ENCODE peak calls at places on chromosome 18, in nine cellular contexts. E is GM23248, M is fibroblast of lung, H is ovary, T is astrocyte, I is tibial artery, R is heart left ventricle, D is spleen, P is uterus. C is an unnamed sample.

GRCh38 chr18:42414756-42415454 is 459.9 kb downstream of the PIK3C3 start:
- DNase-seq in D (no peak), I (no peak), T (peak; percentile 97), H (peak; percentile 35), R (no peak), E (peak; percentile 75), P (no peak), M (peak; percentile 47), C (no peak)

GRCh38 chr18:13378150-13378549 is 159.6 kb downstream of the LDLRAD4 start:
- DNase-seq in T (no peak), R (no peak), H (no peak), E (no peak), D (no peak), M (no peak), P (no peak), I (no peak), C (no peak)

GRCh38 chr18:70366670-70367069 is 77.8 kb downstream of the SOCS6 start:
- DNase-seq in M (no peak), R (no peak), D (no peak), H (no peak), I (no peak), E (no peak), T (no peak), P (no peak), C (no peak)

GRCh38 chr18:54149078-54149697 is 75.3 kb downstream of the MBD2 start:
- DNase-seq in T (peak; percentile 94), I (no peak), H (no peak), P (no peak), E (peak; percentile 93), R (no peak), D (no peak), M (peak; percentile 82), C (peak; percentile 79)

GRCh38 chr18:38526922-38527321 is 961.3 kb upstream of the CELF4 start:
- DNase-seq in P (no peak), M (no peak), I (no peak), T (no peak), H (no peak), R (no peak), E (no peak), D (no peak), C (no peak)

GRCh38 chr18:21336846-21337245 is 94.8 kb downstream of the GREB1L start:
- DNase-seq in T (peak; percentile 55), R (no peak), I (no peak), H (no peak), D (no peak), M (no peak), P (no peak), E (no peak), C (no peak)

GRCh38 chr18:79962835-79963657 is 1.4 kb upstream of the HSBP1L1 start:
- DNase-seq in E (no peak), R (no peak), M (no peak), D (no peak), P (no peak), H (no peak), I (no peak), T (no peak), C (no peak)

GRCh38 chr18:2681993-2682603 is 26.6 kb downstream of the SMCHD1 start:
- DNase-seq in M (no peak), I (no peak), E (no peak), R (no peak), H (no peak), D (no peak), P (no peak), T (no peak), C (no peak)

GRCh38 chr18:58580078-58580477 is 48.8 kb downstream of the ALPK2 start:
- DNase-seq in D (no peak), T (no peak), R (no peak), H (no peak), M (peak; percentile 31), P (no peak), I (no peak), E (peak; percentile 72), C (no peak)

GRCh38 chr18:58578321-58578720 is 50.6 kb downstream of the ALPK2 start:
- DNase-seq in H (no peak), P (no peak), T (no peak), E (peak; percentile 41), M (peak; percentile 67), D (no peak), R (no peak), I (no peak), C (no peak)

GRCh38 chr18:58579561-58580047 is 49.3 kb downstream of the ALPK2 start:
- DNase-seq in D (no peak), T (peak; percentile 95), R (no peak), H (no peak), I (no peak), E (peak; percentile 94), M (peak; percentile 53), P (no peak), C (no peak)

GRCh38 chr18:58580623-58581022 is 48.3 kb downstream of the ALPK2 start:
- DNase-seq in R (no peak), E (peak; percentile 57), I (no peak), P (no peak), T (peak; percentile 76), H (no peak), M (peak; percentile 73), D (no peak), C (no peak)

GRCh38 chr18:58578835-58579560 is 49.9 kb downstream of the ALPK2 start:
- DNase-seq in M (peak; percentile 83), R (no peak), D (no peak), E (peak; percentile 93), I (no peak), P (no peak), H (no peak), T (peak; percentile 86), C (no peak)
- H3K4me3 ChIP-seq in M (peak overlapping the region; percentile 37), R (no peak overlapping the region), D (no peak overlapping the region), E (peak overlapping the region; percentile 96), I (no peak overlapping the region), P (no peak overlapping the region), H (no peak overlapping the region), T (peak overlapping the region; percentile 87), C (peak overlapping the region; percentile 23)

DNA sequence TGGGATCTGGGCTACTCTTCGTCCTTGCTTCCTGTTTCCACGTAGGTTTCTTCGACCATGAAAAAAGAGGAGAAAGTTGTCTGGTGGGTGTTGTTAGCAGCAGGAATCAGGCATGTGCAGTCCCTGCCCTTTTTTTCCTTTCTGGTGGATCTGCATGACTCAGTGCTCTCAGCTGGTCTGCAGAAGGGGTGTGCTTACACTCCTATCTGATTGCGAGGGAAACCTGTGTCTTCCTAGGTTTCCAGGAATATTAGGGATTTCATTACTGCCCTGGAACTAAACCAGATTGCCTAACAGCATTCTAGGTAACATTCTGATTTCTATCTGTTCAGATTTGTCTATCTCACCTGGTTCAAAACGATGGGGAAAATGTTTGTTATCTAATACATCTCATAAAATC is 174.3 kb downstream of the CCDC102B start:
- DNase-seq in I (no peak), E (no peak), P (no peak), M (no peak), T (no peak), D (no peak), R (no peak), H (no peak), C (no peak)
- H3K4me1 ChIP-seq in I (no peaks in the 10 kb centered on the region), E (no peaks in the 10 kb centered on the region), P (no peaks in the 10 kb centered on the region), M (no peaks in the 10 kb centered on the region), T (no peaks in the 10 kb centered on the region), D (no peaks in the 10 kb centered on the region), R (no peaks in the 10 kb centered on the region), H (no peaks in the 10 kb centered on the region), C (no peaks in the 10 kb centered on the region)

GRCh38 chr18:8718401-8718913 is 13.1 kb downstream of the MTCL1 start:
- DNase-seq in P (no peak), M (no peak), I (no peak), H (no peak), R (no peak), E (no peak), T (no peak), D (no peak), C (no peak)

GRCh38 chr18:8715599-8715998 is 10.2 kb downstream of the MTCL1 start:
- DNase-seq in D (no peak), P (no peak), M (no peak), H (no peak), E (no peak), R (no peak), T (no peak), I (no peak), C (no peak)

GRCh38 chr18:8720141-8720540 is 14.8 kb downstream of the MTCL1 start:
- DNase-seq in H (no peak), D (no peak), M (no peak), P (no peak), T (no peak), E (no peak), I (no peak), R (no peak), C (no peak)

GRCh38 chr18:8719192-8719591 is 13.8 kb downstream of the MTCL1 start:
- DNase-seq in R (no peak), P (no peak), I (no peak), M (no peak), D (no peak), T (peak; percentile 74), H (no peak), E (no peak), C (no peak)

DNA sequence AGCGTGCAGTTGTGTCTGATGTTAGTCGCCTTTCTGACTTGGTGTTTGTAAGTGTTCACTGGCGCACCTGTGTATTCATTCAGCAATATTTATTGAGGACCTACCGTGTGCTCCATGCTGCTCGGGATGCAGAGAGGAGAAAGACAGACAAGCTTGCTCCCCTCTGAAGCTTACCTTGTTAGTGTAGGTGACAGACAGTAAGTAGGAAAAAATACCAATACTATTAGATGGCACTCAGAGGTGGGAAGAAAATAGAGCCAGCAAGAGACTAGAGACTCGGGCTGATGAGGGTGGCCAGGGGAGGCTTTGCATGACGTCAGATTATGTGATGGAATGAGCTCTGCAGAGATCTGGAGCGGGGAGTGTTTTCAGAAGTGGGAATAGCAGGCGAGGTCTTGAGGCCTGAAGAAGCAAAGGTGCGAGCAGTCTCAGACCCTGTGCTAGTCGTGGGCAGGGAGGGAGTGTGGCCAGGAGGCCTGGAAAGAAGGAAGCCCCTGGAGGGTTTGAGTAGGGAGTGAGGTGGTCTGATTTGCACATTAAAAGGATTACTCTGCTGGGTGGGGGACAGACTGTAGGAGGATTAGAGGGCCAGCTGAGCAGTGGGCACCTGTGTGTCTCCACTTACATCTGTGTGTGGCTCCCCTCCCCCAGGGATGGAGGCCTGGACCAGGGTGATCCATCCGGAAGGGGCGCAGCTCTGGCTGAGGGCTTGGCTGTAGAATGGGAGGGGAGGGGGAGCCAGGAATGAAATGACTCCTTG is 11.8 kb downstream of the MTCL1 start:
- DNase-seq in T (no peak), R (no peak), D (no peak), H (no peak), I (no peak), M (no peak), P (no peak), E (no peak), C (no peak)
- H3K4me3 ChIP-seq in T (no peak overlapping the region), R (no peak overlapping the region), D (no peak overlapping the region), H (no peak overlapping the region), I (no peak overlapping the region), M (no peak overlapping the region), P (no peak overlapping the region), E (no peak overlapping the region), C (no peak overlapping the region)

DNA sequence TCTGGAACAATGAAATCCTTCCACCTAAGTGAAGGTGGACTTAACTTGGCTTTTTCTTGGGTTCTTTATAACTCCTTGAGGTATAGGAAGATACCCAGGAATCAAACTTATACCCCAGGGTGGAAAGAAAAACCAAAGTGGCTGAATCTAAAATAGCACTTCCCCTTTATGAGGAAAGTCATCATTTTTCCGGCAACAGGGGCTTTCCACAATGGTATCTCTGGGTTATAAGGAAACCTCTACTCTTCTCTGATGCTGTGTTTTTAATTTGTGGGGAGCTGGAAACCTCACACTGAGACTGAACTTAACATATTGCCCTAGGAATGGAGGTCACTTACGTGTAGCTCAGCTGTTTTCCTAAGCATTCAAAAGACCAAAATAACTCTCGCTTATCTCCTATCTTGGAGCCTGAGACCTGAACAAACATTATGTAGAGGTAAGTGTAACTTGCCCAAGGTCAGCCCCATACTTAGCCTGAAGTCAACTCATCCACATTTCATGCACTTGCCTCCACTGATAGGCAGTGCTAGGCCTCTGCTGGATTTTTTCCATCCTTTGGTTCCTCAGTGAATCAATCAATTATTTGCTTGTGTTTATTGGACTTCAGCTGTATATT is 117.9 kb downstream of the SETBP1 start:
- DNase-seq in P (no peak), M (no peak), R (no peak), T (no peak), D (no peak), I (no peak), H (no peak), E (no peak), C (no peak)
- H3K4me1 ChIP-seq in P (no peaks in the 10 kb centered on the region), M (peaks cover 6% of the 10 kb centered on the region), R (peaks cover 46% of the 10 kb centered on the region), T (peaks cover 10% of the 10 kb centered on the region), D (peaks cover 20% of the 10 kb centered on the region), I (peaks cover 53% of the 10 kb centered on the region), H (peaks cover 3% of the 10 kb centered on the region), E (peaks cover 14% of the 10 kb centered on the region), C (no peaks in the 10 kb centered on the region)